ENCODE peak calls at places on chromosomes 4 and X, in nine cellular contexts. Z is breast epithelium, U is sigmoid colon, Y is NB4, X is transverse colon, E is lower leg skin, D is Peyer's patch, Q is stomach, R is IMR-90. H is an unnamed sample.

GRCh38 chr4:92270908-92271307 is 32.9 kb upstream of the GRID2 start:
- DNase-seq in Z (no peak), U (no peak), Y (no peak), X (no peak), E (no peak), D (no peak), Q (no peak), R (no peak), H (no peak)

GRCh38 chrX:47217121-47217851 is 1.2 kb upstream of the CDK16 start:
- DNase-seq in Z (peak; percentile 67), U (peak; percentile 80), Y (peak; percentile 43), X (no peak), E (peak; percentile 31), D (no peak), Q (no peak), R (peak; percentile 62), H (peak; percentile 44)

GRCh38 chr4:140372607-140373327 is 679 bp upstream of the SCOC start:
- DNase-seq in Z (no peak), U (no peak), Y (peak; percentile 60), X (peak; percentile 22), E (no peak), D (no peak), Q (no peak), R (peak; percentile 13), H (no peak)

GRCh38 chr4:174553828-174554227 is 31.5 kb upstream of the HPGD start:
- DNase-seq in Z (no peak), U (no peak), Y (no peak), X (no peak), E (no peak), D (no peak), Q (no peak), R (no peak), H (no peak)

GRCh38 chr4:149933883-149934282 is 118.2 kb upstream of the IQCM start:
- DNase-seq in Z (no peak), U (no peak), Y (no peak), X (no peak), E (no peak), D (no peak), Q (no peak), R (no peak), H (no peak)

GRCh38 chr4:23839279-23839678 is 50.6 kb downstream of the PPARGC1A start:
- DNase-seq in Z (no peak), U (no peak), Y (no peak), X (no peak), E (no peak), D (no peak), Q (no peak), R (no peak), H (no peak)

GRCh38 chrX:8323356-8323755 is 141.3 kb upstream of the VCX3B start:
- DNase-seq in Z (no peak), U (no peak), Y (peak; percentile 16), X (no peak), E (no peak), D (peak; percentile 19), Q (no peak), R (no peak), H (no peak)

GRCh38 chrX:67693928-67694327 is 150.1 kb downstream of the AR start:
- DNase-seq in Z (no peak), U (no peak), Y (no peak), X (no peak), E (no peak), D (no peak), Q (no peak), R (no peak), H (no peak)

GRCh38 chr4:104907074-104907649 is 239.5 kb upstream of the TET2 start:
- DNase-seq in Z (no peak), U (no peak), Y (no peak), X (no peak), E (no peak), D (no peak), Q (no peak), R (no peak), H (no peak)

GRCh38 chr4:137519406-137519805 is 12.9 kb downstream of the PCDH18 start:
- DNase-seq in Z (no peak), U (no peak), Y (no peak), X (no peak), E (no peak), D (no peak), Q (no peak), R (peak; percentile 83), H (no peak)

GRCh38 chrX:42093756-42094155 is 170.4 kb upstream of the CASK start:
- DNase-seq in Z (no peak), U (no peak), Y (no peak), X (no peak), E (no peak), D (no peak), Q (no peak), R (peak; percentile 40), H (no peak)

GRCh38 chr4:106898621-106899230 is 137.4 kb downstream of the DKK2 start:
- DNase-seq in Z (no peak), U (no peak), Y (peak; percentile 69), X (peak; percentile 12), E (no peak), D (no peak), Q (no peak), R (peak; percentile 53), H (no peak)

GRCh38 chrX:31036895-31037294 is 34.9 kb downstream of the FTHL17 start:
- DNase-seq in Z (no peak), U (no peak), Y (peak; percentile 29), X (peak; percentile 30), E (peak; percentile 15), D (peak; percentile 39), Q (peak; percentile 57), R (peak; percentile 42), H (peak; percentile 15)

GRCh38 chr4:6270691-6271121 is 1.1 kb downstream of the WFS1 start:
- DNase-seq in Z (no peak), U (no peak), Y (no peak), X (no peak), E (no peak), D (no peak), Q (no peak), R (peak; percentile 7), H (no peak)

GRCh38 chr4:6272863-6273660 is 3.4 kb downstream of the WFS1 start:
- DNase-seq in Z (no peak), U (no peak), Y (no peak), X (no peak), E (no peak), D (no peak), Q (no peak), R (peak; percentile 88), H (no peak)

GRCh38 chr4:6271701-6272465 is 2.2 kb downstream of the WFS1 start:
- DNase-seq in Z (peak; percentile 91), U (peak; percentile 76), Y (no peak), X (peak; percentile 35), E (no peak), D (no peak), Q (peak; percentile 83), R (no peak), H (no peak)

GRCh38 chr4:6269651-6270511 is at the start of gene WFS1:
- DNase-seq in Z (peak; percentile 99), U (peak; percentile 99), Y (no peak), X (peak; percentile 99), E (peak; percentile 98), D (peak; percentile 100), Q (peak; percentile 99), R (peak; percentile 97), H (peak; percentile 99)

DNA sequence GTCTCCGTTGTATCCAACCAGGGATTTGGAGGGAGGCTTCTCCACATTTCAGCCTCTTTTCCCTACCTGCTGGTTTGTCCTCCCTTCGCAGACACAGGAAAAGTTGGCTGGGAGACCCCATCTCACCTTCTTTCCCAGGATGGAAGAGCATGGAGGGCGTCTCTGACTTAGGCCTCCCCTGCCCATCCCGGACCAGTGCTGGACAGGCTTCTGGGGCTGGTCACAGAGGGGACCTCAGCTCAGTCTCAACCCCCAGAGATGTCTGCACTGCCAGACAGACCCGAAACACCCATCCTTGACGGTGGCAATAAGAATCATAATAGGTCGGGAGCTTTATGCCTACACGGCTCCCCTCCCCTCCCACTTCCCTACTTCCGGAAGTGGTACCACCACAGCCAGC is 1.6 kb downstream of the WFS1 start:
- DNase-seq in Z (no peak), U (no peak), Y (no peak), X (no peak), E (no peak), D (no peak), Q (no peak), R (no peak), H (no peak)
- H3K4me3 ChIP-seq in Z (peak overlapping the region; percentile 91), U (peak overlapping the region; percentile 83), Y (no peak overlapping the region), X (peak overlapping the region; percentile 78), E (no peak overlapping the region), D (peak overlapping the region; percentile 97), Q (peak overlapping the region; percentile 95), R (no peak overlapping the region), H (peak overlapping the region; percentile 99)

DNA sequence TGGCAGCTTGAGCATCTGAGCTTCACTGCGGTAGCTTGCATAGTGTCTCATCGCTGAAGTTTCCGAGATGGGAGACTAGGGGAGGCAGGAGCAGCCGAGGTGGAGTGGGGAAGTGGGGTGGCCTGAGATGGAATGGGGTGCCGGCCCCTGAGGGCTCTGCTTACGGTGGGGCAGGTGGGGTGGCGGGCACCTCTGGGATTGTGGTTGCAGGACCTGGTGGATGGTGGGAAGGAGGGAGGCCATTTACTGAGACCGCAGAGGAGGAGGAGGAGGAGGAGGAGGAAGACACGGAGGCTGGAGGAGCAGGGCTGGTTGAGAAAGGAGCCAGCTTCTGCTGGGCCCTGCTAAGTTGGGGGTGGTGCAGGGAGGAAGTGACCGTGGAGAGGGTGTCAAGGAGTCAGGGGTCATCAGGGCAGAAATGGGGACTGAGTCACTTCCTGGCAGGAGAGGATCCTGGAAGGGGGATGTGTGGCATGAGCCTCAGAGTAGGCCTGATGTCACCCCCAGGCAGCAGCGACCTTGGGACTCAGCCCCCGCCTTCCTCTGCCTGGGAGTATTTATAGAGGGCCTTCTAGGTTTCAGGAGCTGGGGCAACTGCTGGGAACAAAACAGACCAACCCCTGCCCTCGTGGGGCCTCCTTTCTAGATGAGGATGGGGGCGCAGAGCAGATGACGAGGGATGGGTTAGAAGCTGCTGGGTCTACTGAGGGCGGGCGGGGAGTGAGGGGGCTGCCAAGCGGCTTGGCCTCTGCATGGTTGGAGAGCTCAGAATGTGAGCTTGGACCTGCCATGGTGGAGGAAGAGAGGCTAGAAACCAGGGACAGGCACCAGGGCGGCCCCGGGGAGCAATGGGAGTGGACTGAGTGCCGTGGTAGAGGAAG is 213.4 kb upstream of the PSAPL1 start:
- DNase-seq in Z (no peak), U (peak; percentile 70), Y (peak; percentile 88), X (no peak), E (no peak), D (no peak), Q (no peak), R (peak; percentile 80), H (no peak)
- TF ChIP-seq POLR2A in Z (no peak), U (no peak), Y (no peak), X (no peak), E (no peak), D (no peak), Q (no peak), R (no peak), H (no peak)

DNA sequence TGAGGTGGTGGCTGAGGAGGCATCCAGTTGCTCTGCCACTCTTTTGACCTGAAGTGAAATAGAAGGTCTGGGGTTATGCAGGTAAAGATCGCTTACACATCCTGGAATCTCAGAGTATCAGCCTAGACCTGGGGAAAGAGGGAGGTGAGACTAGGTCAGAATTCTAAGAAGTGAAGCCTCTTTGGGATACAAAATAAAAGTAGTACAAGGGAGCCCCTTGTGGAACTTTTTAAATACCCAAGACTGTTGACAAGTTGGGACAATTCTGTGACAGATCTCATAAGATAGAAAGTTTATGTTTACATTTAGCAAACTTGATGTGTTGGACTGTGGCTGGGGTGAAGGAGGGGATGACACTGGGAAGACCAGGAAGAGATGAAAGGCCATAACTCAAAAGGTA is 263.2 kb downstream of the SPRY1 start:
- DNase-seq in Z (no peak), U (no peak), Y (peak; percentile 47), X (no peak), E (no peak), D (no peak), Q (no peak), R (no peak), H (no peak)
- TF ChIP-seq CTCF in Z (no peak), U (peak; percentile 12), Y (peak; percentile 26), X (peak; percentile 38), E (no peak), D (no peak), Q (no peak), R (peak; percentile 41), H (peak; percentile 7)

GRCh38 chr4:87973283-87974169 is 2.0 kb upstream of the SPP1 start:
- DNase-seq in Z (no peak), U (no peak), Y (peak; percentile 66), X (peak; percentile 30), E (no peak), D (no peak), Q (peak; percentile 45), R (peak; percentile 84), H (peak; percentile 48)
- H3K4me3 ChIP-seq in Z (no peak overlapping the region), U (no peak overlapping the region), Y (no peak overlapping the region), X (no peak overlapping the region), E (no peak overlapping the region), D (no peak overlapping the region), Q (no peak overlapping the region), R (peak overlapping the region; percentile 34), H (no peak overlapping the region)